ENCODE peak calls at places on chromosomes 5 and 9, in six cellular contexts. Z, E, P, F, V and M are unnamed samples.
A peak's percentile ranks its signal among the peaks of the same experiment; 100 is the strongest.

GRCh38 chr5:159310492-159310891 is 19.8 kb downstream of the IL12B start:
- DNase-seq in Z (no peak), E (no peak), P (no peak), F (no peak), V (peak; percentile 55), M (no peak)

GRCh38 chr9:107597743-107598217 is 108.2 kb upstream of the KLF4 start:
- DNase-seq in Z (no peak), E (no peak), P (no peak), F (no peak), V (peak; percentile 77), M (no peak)

GRCh38 chr5:56585973-56586740 is 229.2 kb upstream of the MAP3K1 start:
- DNase-seq in Z (peak; percentile 20), E (peak; percentile 87), P (no peak), F (peak; percentile 18), V (no peak), M (peak; percentile 58)

GRCh38 chr9:89444212-89444611 is 53.7 kb downstream of the SEMA4D start:
- DNase-seq in Z (no peak), E (peak; percentile 85), P (no peak), F (no peak), V (peak; percentile 35), M (peak; percentile 59)

GRCh38 chr5:156815988-156816599 is 34.0 kb upstream of the PPP1R2B start:
- DNase-seq in Z (peak; percentile 33), E (no peak), P (peak; percentile 44), F (no peak), V (peak; percentile 17), M (peak; percentile 30)

GRCh38 chr5:36728697-36729543 is 122.5 kb downstream of the SLC1A3 start:
- DNase-seq in Z (no peak), E (no peak), P (peak; percentile 69), F (no peak), V (no peak), M (no peak)

GRCh38 chr5:6603643-6604042 is 29.2 kb downstream of the NSUN2 start:
- DNase-seq in Z (no peak), E (no peak), P (no peak), F (no peak), V (no peak), M (no peak)

GRCh38 chr5:108637110-108637509 is 110.6 kb upstream of the FER start:
- DNase-seq in Z (no peak), E (no peak), P (no peak), F (no peak), V (no peak), M (no peak)

GRCh38 chr5:63306909-63307308 is 655.3 kb downstream of the HTR1A start:
- DNase-seq in Z (no peak), E (no peak), P (no peak), F (no peak), V (no peak), M (no peak)

GRCh38 chr5:38743562-38743961 is 102.2 kb upstream of the OSMR start:
- DNase-seq in Z (no peak), E (no peak), P (no peak), F (no peak), V (no peak), M (no peak)

GRCh38 chr5:37725185-37725584 is 114.7 kb downstream of the GDNF start:
- DNase-seq in Z (no peak), E (no peak), P (no peak), F (no peak), V (no peak), M (no peak)

GRCh38 chr5:138336952-138337684 is 948 bp upstream of the FAM53C start:
- DNase-seq in Z (peak; percentile 81), E (peak; percentile 96), P (peak; percentile 87), F (peak; percentile 84), V (peak; percentile 85), M (peak; percentile 80)

GRCh38 chr5:88836195-88836838 is 46.7 kb downstream of the MEF2C start:
- DNase-seq in Z (no peak), E (no peak), P (no peak), F (peak; percentile 37), V (no peak), M (peak; percentile 60)

GRCh38 chr5:55993013-55993412 is 1.8 kb downstream of the IL6ST start:
- DNase-seq in Z (no peak), E (no peak), P (no peak), F (no peak), V (no peak), M (no peak)

GRCh38 chr5:9149988-9150387 is 395.9 kb downstream of the SEMA5A start:
- DNase-seq in Z (no peak), E (no peak), P (no peak), F (no peak), V (no peak), M (no peak)

GRCh38 chr5:126921471-126922091 is 108.8 kb downstream of the MARCHF3 start:
- DNase-seq in Z (no peak), E (no peak), P (no peak), F (no peak), V (no peak), M (no peak)

GRCh38 chr5:179290681-179291540 is 54.4 kb downstream of the ADAMTS2 start:
- DNase-seq in Z (peak; percentile 13), E (peak; percentile 77), P (no peak), F (peak; percentile 12), V (no peak), M (peak; percentile 53)

GRCh38 chr9:136423432-136424146 is 13.1 kb downstream of the PMPCA start:
- DNase-seq in Z (no peak), E (no peak), P (no peak), F (no peak), V (no peak), M (no peak)

GRCh38 chr5:134247411-134247810 is 21.5 kb upstream of the PPP2CA start:
- DNase-seq in Z (no peak), E (no peak), P (peak; percentile 74), F (no peak), V (no peak), M (no peak)

GRCh38 chr9:36008774-36009300 is 27.9 kb upstream of the RECK start:
- DNase-seq in Z (peak; percentile 68), E (peak; percentile 90), P (peak; percentile 79), F (peak; percentile 42), V (peak; percentile 74), M (peak; percentile 56)
- H3K4me3 ChIP-seq in Z (no peak overlapping the region), E (no peak overlapping the region), P (no peak overlapping the region), F (no peak overlapping the region), V (no peak overlapping the region), M (no peak overlapping the region)

DNA sequence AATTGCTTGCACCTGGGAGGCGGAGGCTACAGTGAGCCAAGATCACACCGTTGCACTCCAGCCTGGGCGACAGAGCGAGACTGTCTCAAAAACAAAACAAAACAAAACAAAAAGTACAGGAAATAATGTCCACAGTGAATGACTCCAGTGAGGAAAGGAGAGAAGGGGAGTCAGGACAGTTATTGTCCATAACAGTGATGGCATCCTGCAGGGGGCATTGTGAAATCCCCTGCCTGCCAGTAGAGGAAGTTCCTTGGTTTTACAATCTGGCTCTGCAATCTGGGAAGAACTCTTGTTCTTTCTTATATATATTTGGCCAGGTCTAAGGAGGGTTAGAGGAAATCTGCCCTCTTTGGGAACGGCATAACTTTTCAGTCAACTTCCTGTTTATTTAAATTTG is 8.2 kb downstream of the SH3GL2 start:
- DNase-seq in Z (no peak), E (no peak), P (no peak), F (no peak), V (no peak), M (no peak)
- TF ChIP-seq CTCF in Z (no peak), E (no peak), P (no peak), F (no peak), V (no peak), M (no peak)

GRCh38 chr9:33161011-33161588 is 6.0 kb downstream of the B4GALT1 start:
- DNase-seq in Z (peak; percentile 59), E (peak; percentile 93), P (peak; percentile 90), F (peak; percentile 64), V (peak; percentile 73), M (peak; percentile 74)

GRCh38 chr9:33162721-33163311 is 4.3 kb downstream of the B4GALT1 start:
- DNase-seq in Z (peak; percentile 72), E (peak; percentile 94), P (peak; percentile 89), F (peak; percentile 74), V (peak; percentile 61), M (peak; percentile 17)

GRCh38 chr9:33159760-33160127 is 7.4 kb downstream of the B4GALT1 start:
- DNase-seq in Z (no peak), E (peak; percentile 90), P (peak; percentile 66), F (no peak), V (peak; percentile 58), M (peak; percentile 66)

GRCh38 chr9:33163433-33164137 is 3.6 kb downstream of the B4GALT1 start:
- DNase-seq in Z (no peak), E (peak; percentile 64), P (no peak), F (no peak), V (no peak), M (no peak)

DNA sequence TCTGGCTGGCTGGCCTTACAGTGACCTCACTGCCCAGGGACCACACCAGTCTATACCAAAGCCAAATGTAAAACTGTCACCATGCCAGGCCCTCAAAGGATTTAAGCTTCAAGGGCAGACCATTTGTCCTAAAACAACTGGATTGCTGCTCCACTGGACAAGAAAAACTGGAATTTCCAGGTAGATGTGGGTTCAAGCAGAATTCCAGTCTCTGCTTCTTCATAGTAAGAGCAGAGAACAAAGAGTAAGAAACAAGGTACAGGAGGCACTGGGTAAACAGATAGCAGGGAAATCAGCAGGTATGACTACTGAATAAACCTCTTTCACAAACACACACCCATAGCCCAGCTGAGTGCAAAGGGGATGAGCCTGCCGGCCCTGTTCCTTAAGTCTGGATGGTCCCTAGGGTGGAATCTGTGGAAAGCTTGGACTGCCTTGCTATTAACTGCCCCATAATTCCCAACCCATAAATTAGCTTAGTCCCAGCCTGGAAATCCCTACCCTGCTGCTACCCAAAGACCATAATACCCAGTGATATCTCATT is 5.5 kb downstream of the B4GALT1 start:
- DNase-seq in Z (peak; percentile 69), E (peak; percentile 69), P (peak; percentile 41), F (no peak), V (peak; percentile 59), M (no peak)
- H3K4me3 ChIP-seq in Z (no peak overlapping the region), E (no peak overlapping the region), P (peak overlapping the region; percentile 86), F (no peak overlapping the region), V (no peak overlapping the region), M (no peak overlapping the region)

GRCh38 chr9:127360205-127360604 is 36.8 kb upstream of the SLC2A8 start:
- DNase-seq in Z (no peak), E (no peak), P (no peak), F (no peak), V (no peak), M (no peak)

GRCh38 chr9:127358770-127359169 is 38.2 kb upstream of the SLC2A8 start:
- DNase-seq in Z (no peak), E (no peak), P (no peak), F (no peak), V (no peak), M (no peak)

GRCh38 chr9:127362829-127363228 is 34.1 kb upstream of the SLC2A8 start:
- DNase-seq in Z (no peak), E (no peak), P (no peak), F (no peak), V (no peak), M (no peak)

GRCh38 chr9:127361561-127361960 is 35.4 kb upstream of the SLC2A8 start:
- DNase-seq in Z (no peak), E (no peak), P (no peak), F (no peak), V (peak; percentile 38), M (no peak)

GRCh38 chr9:127360829-127361228 is 36.1 kb upstream of the SLC2A8 start:
- DNase-seq in Z (no peak), E (no peak), P (peak; percentile 38), F (peak; percentile 37), V (no peak), M (no peak)
- TF ChIP-seq CTCF in Z (no peak), E (no peak), P (peak; percentile 31), F (peak; percentile 30), V (no peak), M (no peak)

GRCh38 chr9:78073722-78074121 is 42.1 kb upstream of the GNAQ start:
- DNase-seq in Z (no peak), E (no peak), P (no peak), F (no peak), V (no peak), M (no peak)
- H3K4me3 ChIP-seq in Z (no peak overlapping the region), E (no peak overlapping the region), P (no peak overlapping the region), F (no peak overlapping the region), V (no peak overlapping the region), M (no peak overlapping the region)